ENCODE peak calls at places on chromosomes 16 and 17, in six cellular contexts. H is amygdala; N is Daoy; Z is RWPE1; A is BJ; M is stimulated activated naive CD8-positive, alpha-beta T cell treated with anti-CD3 and anti-CD28 coated beads, Interleukin-15, amount 100 ng/mL, for 72 hours. B is an unnamed sample.

GRCh38 chr16:56558024-56558747 is 6.7 kb upstream of the MT4 start:
- DNase-seq in H (no peak), N (peak; percentile 96), Z (peak; percentile 94), A (no peak), M (no peak), B (no peak)

GRCh38 chr17:79581306-79581932 is 29.4 kb downstream of the RBFOX3 start:
- DNase-seq in H (no peak), N (peak; percentile 67), Z (no peak), A (no peak), M (no peak), B (no peak)

GRCh38 chr16:23504076-23504452 is 6.2 kb downstream of the GGA2 start:
- DNase-seq in H (no peak), N (peak; percentile 79), Z (peak; percentile 22), A (peak; percentile 14), M (no peak), B (no peak)

GRCh38 chr16:84380405-84380804 is 12.1 kb downstream of the ATP2C2 start:
- DNase-seq in H (no peak), N (no peak), Z (no peak), A (no peak), M (no peak), B (no peak)

GRCh38 chr17:40541060-40541872 is 24.0 kb downstream of the CCR7 start:
- DNase-seq in H (no peak), N (no peak), Z (no peak), A (no peak), M (peak; percentile 80), B (peak; percentile 80)

GRCh38 chr16:13554020-13554419 is 365.9 kb upstream of the ERCC4 start:
- DNase-seq in H (no peak), N (no peak), Z (no peak), A (no peak), M (no peak), B (no peak)

GRCh38 chr17:2068589-2069051 is 13.7 kb downstream of the HIC1 start:
- DNase-seq in H (no peak), N (peak; percentile 96), Z (no peak), A (no peak), M (no peak), B (no peak)

GRCh38 chr17:39950871-39951348 is 11.9 kb upstream of the GSDMA start:
- DNase-seq in H (no peak), N (no peak), Z (no peak), A (no peak), M (no peak), B (no peak)

GRCh38 chr17:82881292-82881823 is 41.5 kb upstream of the ZNF750 start:
- DNase-seq in H (no peak), N (no peak), Z (no peak), A (no peak), M (no peak), B (no peak)

GRCh38 chr17:29588561-29589411 is 662 bp downstream of the GIT1 start:
- DNase-seq in H (no peak), N (peak; percentile 55), Z (no peak), A (no peak), M (no peak), B (peak; percentile 43)

B was measured in effector memory CD4-positive, alpha-beta T cell.